ENCODE peak calls at places on chromosomes 16 and 17, in four cellular contexts. V is tibial nerve, S is Peyer's patch, O is A673. G is an unnamed sample.

GRCh38 chr16:3214904-3215600 is 19.9 kb downstream of the ZNF200 start:
- DNase-seq in S (no peak), O (no peak), V (no peak), G (no peak)

GRCh38 chr17:3025421-3026124 is 37.8 kb downstream of the OR1D5 start:
- DNase-seq in O (no peak), V (no peak), S (peak; percentile 18), G (no peak)

GRCh38 chr17:68606451-68607307 is 5.5 kb upstream of the FAM20A start:
- DNase-seq in S (no peak), V (no peak), O (no peak), G (peak; percentile 19)

GRCh38 chr16:2159052-2159838 is 3.7 kb downstream of the TRAF7 start:
- DNase-seq in S (peak; percentile 67), V (peak; percentile 68), O (peak; percentile 38), G (no peak)

GRCh38 chr17:83202002-83203000 is 122.9 kb downstream of the METRNL start:
- DNase-seq in V (peak; percentile 11), O (no peak), S (peak; percentile 41), G (no peak)

GRCh38 chr17:27565874-27566672 is 64.9 kb upstream of the LGALS9 start:
- DNase-seq in V (no peak), S (no peak), O (no peak), G (no peak)

GRCh38 chr17:7024402-7024785 is 1.5 kb downstream of the BCL6B start:
- DNase-seq in O (no peak), S (no peak), V (no peak), G (no peak)

GRCh38 chr16:23959801-23960072 is 124.0 kb downstream of the PRKCB start:
- DNase-seq in S (no peak), O (no peak), V (no peak), G (no peak)

GRCh38 chr17:8925808-8926207 is 39.7 kb downstream of the PIK3R5 start:
- DNase-seq in O (no peak), V (no peak), S (no peak), G (no peak)

GRCh38 chr16:78127130-78127529 is 27.7 kb downstream of the WWOX start:
- DNase-seq in O (peak; percentile 40), S (no peak), V (no peak), G (no peak)

GRCh38 chr16:77761204-77761603 is 27.2 kb upstream of the VAT1L start:
- DNase-seq in S (no peak), O (no peak), V (no peak), G (no peak)

GRCh38 chr17:44086364-44087311 is 16.1 kb downstream of the G6PC3 start:
- DNase-seq in V (no peak), O (peak; percentile 82), S (no peak), G (peak; percentile 45)

GRCh38 chr17:41939044-41939695 is 8.8 kb downstream of the ODAD4 start:
- DNase-seq in V (no peak), O (no peak), S (no peak), G (no peak)
- H3K4me3 ChIP-seq in V (no peak overlapping the region), O (no peak overlapping the region), S (no peak overlapping the region), G (no peak overlapping the region)

DNA sequence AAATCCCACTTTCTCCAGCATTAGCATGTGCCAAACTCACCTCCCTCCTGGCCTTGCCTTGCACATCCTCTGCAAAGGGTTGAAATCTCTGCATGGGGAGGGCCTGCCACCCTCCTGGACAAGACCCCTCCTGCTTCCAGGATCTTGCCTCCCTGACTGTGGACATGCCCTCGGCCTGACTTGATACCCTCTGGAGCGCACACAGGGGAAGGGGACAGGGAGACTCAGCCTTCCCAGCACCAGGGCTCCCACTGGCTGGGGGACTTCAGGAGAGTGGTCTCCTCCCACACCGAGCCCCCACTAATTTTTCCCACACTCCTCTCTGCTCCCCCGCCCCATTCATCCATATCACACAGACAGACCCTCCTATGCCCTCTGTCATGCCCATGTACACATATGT is 14.3 kb downstream of the SGCA start:
- DNase-seq in V (no peak), S (no peak), O (no peak), G (no peak)
- H3K4me1 ChIP-seq in V (peaks cover 86% of the 10 kb centered on the region), S (peaks cover 7% of the 10 kb centered on the region), O (peaks cover 3% of the 10 kb centered on the region), G (peaks cover 19% of the 10 kb centered on the region)

GRCh38 chr17:77331161-77331864 is 190.5 kb downstream of the SEC14L1 start:
- DNase-seq in O (peak; percentile 92), S (peak; percentile 95), V (peak; percentile 91), G (peak; percentile 97)

GRCh38 chr17:77330602-77331081 is 189.9 kb downstream of the SEC14L1 start:
- DNase-seq in O (no peak), S (no peak), V (peak; percentile 9), G (no peak)

GRCh38 chr17:77332981-77333685 is 192.4 kb downstream of the SEC14L1 start:
- DNase-seq in O (peak; percentile 64), S (no peak), V (peak; percentile 8), G (peak; percentile 96)

GRCh38 chr17:77329741-77330531 is 189.2 kb downstream of the SEC14L1 start:
- DNase-seq in V (peak; percentile 11), O (no peak), S (no peak), G (no peak)

DNA sequence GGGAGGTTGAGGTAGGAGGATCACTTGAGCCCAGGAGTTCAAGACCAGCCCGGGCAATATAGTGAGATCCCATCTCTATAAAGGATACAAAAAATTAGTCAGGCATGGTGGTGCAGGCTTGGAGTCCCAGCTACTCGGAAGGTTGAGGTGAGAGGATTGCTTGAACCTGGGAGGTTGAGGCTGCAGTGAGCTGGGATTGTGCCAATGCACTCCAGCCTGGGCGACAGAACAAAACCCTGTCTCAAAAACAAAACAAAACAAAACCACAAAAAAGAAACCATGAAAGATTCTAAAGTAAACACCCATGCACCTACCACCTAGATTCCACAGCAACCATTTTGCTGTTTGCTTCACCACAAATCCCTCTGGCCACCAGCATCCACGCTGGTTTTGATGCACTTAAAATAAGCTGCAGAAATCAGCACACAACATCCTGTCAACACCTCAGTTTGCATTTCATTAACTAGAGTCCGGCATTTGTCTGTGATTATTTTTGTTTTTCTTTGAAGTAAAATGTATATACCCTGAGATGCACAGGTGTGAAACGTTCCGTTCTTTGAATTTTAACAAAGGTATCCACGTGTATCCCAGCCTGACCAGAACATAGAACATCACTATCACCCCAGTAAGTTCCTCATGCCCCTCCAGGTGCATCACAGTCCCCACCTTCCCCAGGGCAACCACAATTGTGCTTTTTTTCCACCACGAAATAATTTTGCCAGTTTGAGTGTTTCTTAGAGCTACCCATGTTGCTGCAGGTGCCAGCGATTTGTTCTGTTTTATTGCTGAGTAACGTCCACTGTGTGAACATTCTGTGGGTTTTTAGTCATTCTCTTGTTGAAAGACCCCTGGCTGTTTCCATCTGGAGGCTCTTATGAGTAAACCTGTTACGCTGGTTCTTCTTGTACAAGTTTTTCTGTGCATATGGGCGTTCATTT is 191.5 kb downstream of the SEC14L1 start:
- DNase-seq in S (no peak), V (peak; percentile 12), O (no peak), G (peak; percentile 87)
- H3K27ac ChIP-seq in S (peak overlapping the region; percentile 55), V (peak overlapping the region; percentile 81), O (no peak overlapping the region), G (peak overlapping the region; percentile 76)

GRCh38 chr17:48605409-48605864 is 651 bp upstream of the HOXB6 start:
- DNase-seq in V (no peak), O (peak; percentile 36), S (peak; percentile 53), G (peak; percentile 30)

GRCh38 chr17:48603959-48604769 is 622 bp downstream of the HOXB6 start:
- DNase-seq in V (no peak), O (peak; percentile 88), S (peak; percentile 84), G (peak; percentile 73)

GRCh38 chr17:48604770-48605329 is at the start of gene HOXB6:
- DNase-seq in O (peak; percentile 66), S (peak; percentile 87), V (no peak), G (no peak)

GRCh38 chr17:48606892-48607241 is 2.1 kb upstream of the HOXB6 start:
- DNase-seq in V (no peak), S (no peak), O (no peak), G (no peak)

GRCh38 chr17:48605991-48606891 is 1.5 kb upstream of the HOXB6 start:
- DNase-seq in O (no peak), S (no peak), V (no peak), G (no peak)
- H3K4me3 ChIP-seq in O (no peak overlapping the region), S (no peak overlapping the region), V (no peak overlapping the region), G (no peak overlapping the region)

DNA sequence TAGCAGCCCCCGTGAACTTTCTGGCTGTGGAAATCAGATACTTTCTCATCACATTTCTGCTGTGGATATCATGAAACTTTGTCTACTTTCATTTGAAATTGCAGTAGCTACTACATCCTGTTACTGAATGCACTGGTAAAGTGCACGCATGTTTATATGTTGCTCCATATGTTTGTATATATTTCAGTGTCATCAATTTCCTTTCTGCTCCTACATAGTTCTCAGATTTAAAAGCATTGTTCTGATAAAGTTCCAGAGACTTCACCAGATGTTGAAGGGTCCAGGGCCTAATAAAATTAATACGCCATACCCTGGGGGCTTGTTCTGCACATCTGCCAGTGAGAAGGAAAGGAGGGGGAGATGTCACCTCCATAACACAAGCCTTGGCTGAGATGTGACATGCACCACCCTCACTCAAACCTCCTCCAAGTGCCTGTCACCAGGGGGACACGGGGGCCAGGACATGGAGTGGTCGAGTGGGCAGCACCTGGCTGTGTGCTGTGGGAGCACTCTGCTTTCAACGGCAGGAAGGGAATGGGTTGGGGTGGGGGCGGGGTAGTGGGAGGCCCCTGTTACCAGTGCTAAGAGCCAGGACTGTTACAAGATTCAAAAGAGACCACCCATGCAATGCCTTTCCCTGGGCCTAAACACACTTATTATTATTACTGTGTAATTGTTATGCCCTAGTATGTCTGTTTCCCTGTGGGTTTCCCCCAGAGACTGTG is 193.3 kb downstream of the FOXL1 start:
- DNase-seq in S (no peak), O (no peak), V (no peak), G (peak; percentile 72)
- H3K4me1 ChIP-seq in S (no peaks in the 10 kb centered on the region), O (peaks cover 3% of the 10 kb centered on the region), V (no peaks in the 10 kb centered on the region), G (peaks cover 75% of the 10 kb centered on the region)

GRCh38 chr16:22661161-22661647 is 150.5 kb downstream of the NPIPB5 start:
- DNase-seq in V (no peak), O (no peak), S (no peak), G (no peak)
- H3K27ac ChIP-seq in V (no peak overlapping the region), O (no peak overlapping the region), S (no peak overlapping the region), G (no peak overlapping the region)

GRCh38 chr17:45227631-45228120 is 6.0 kb downstream of the FMNL1 start:
- DNase-seq in O (no peak), S (no peak), V (no peak), G (no peak)

GRCh38 chr17:45228121-45228941 is 6.6 kb downstream of the FMNL1 start:
- DNase-seq in O (no peak), S (no peak), V (no peak), G (peak; percentile 55)

GRCh38 chr17:45225964-45226530 is 4.4 kb downstream of the FMNL1 start:
- DNase-seq in O (no peak), V (peak; percentile 38), S (peak; percentile 66), G (no peak)

GRCh38 chr17:45226620-45227019 is 4.9 kb downstream of the FMNL1 start:
- DNase-seq in S (no peak), V (no peak), O (no peak), G (no peak)

DNA sequence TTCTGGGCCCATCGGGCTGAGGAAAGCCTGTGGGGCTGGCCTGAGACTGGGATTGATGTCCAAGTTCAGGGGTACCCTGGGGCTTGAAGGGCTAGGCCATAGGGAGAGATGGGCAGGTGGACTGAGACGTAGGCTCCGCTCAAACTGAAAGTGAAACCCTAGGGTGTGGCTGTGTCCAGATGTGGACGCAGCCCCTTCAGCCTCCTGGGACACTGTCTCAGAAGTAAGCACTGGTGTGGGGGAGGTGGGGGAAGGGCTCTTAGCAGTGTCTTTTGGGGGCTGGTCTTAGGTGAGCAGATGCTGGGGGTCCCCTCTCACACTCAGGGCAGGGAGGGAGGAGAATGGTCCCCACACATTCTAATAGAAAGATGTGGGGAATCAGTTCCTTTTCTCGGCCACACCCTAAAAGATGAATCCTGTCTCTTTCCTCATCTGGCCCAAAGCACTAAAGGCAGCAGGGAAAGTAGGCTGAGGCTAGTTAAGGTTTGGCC is 5.5 kb downstream of the FMNL1 start:
- DNase-seq in S (no peak), O (no peak), V (no peak), G (no peak)
- H3K4me3 ChIP-seq in S (peak overlapping the region; percentile 97), O (no peak overlapping the region), V (no peak overlapping the region), G (no peak overlapping the region)

G was measured in SJCRH30.